ENCODE peak calls at places on chromosome 10, in eight cellular contexts. B is lower leg skin, A is cardiac muscle cell, O is right lobe of liver, W is cardiac fibroblast, Z is OCI-LY7, E is kidney epithelial cell, C is astrocyte of the cerebellum. H is an unnamed sample.

GRCh38 chr10:95247200-95247880 is 43.5 kb downstream of the PDLIM1 start:
- DNase-seq in B (no peak), A (peak; percentile 60), O (no peak), W (peak; percentile 66), Z (no peak), E (no peak), C (no peak), H (peak; percentile 72)

GRCh38 chr10:16987129-16987670 is 142.4 kb downstream of the CUBN start:
- DNase-seq in B (no peak), A (peak; percentile 79), O (no peak), W (peak; percentile 74), Z (no peak), E (peak; percentile 92), C (peak; percentile 91), H (peak; percentile 84)

GRCh38 chr10:114234132-114234531 is 4.9 kb upstream of the VWA2 start:
- DNase-seq in B (no peak), A (no peak), O (no peak), W (no peak), Z (no peak), E (no peak), C (no peak), H (no peak)

GRCh38 chr10:34613491-34613890 is 201.6 kb downstream of the PARD3 start:
- DNase-seq in B (no peak), A (no peak), O (no peak), W (no peak), Z (no peak), E (no peak), C (no peak), H (no peak)

GRCh38 chr10:113764598-113764997 is 13.1 kb downstream of the PLEKHS1 start:
- DNase-seq in B (no peak), A (no peak), O (no peak), W (no peak), Z (no peak), E (no peak), C (no peak), H (no peak)

GRCh38 chr10:30186371-30186875 is 127.0 kb upstream of the JCAD start:
- DNase-seq in B (peak; percentile 71), A (no peak), O (peak; percentile 84), W (no peak), Z (no peak), E (no peak), C (no peak), H (no peak)

GRCh38 chr10:91076991-91077548 is 143.4 kb upstream of the PCGF5 start:
- DNase-seq in B (no peak), A (no peak), O (no peak), W (no peak), Z (no peak), E (no peak), C (no peak), H (no peak)

GRCh38 chr10:113409147-113409546 is 143.7 kb upstream of the HABP2 start:
- DNase-seq in B (no peak), A (no peak), O (no peak), W (no peak), Z (no peak), E (no peak), C (no peak), H (no peak)

GRCh38 chr10:79038841-79039201 is 29.9 kb upstream of the ZMIZ1 start:
- DNase-seq in B (peak; percentile 29), A (peak; percentile 37), O (peak; percentile 68), W (peak; percentile 11), Z (no peak), E (no peak), C (no peak), H (no peak)

GRCh38 chr10:4353059-4353655 is 472.9 kb upstream of the AKR1E2 start:
- DNase-seq in B (no peak), A (no peak), O (no peak), W (peak; percentile 21), Z (no peak), E (no peak), C (no peak), H (peak; percentile 75)

GRCh38 chr10:73892314-73893080 is 18.1 kb upstream of the CAMK2G start:
- DNase-seq in B (no peak), A (peak; percentile 71), O (no peak), W (peak; percentile 76), Z (no peak), E (no peak), C (no peak), H (peak; percentile 64)

GRCh38 chr10:24463683-24464426 is 254.9 kb downstream of the KIAA1217 start:
- DNase-seq in B (no peak), A (peak; percentile 73), O (no peak), W (peak; percentile 74), Z (no peak), E (peak; percentile 94), C (peak; percentile 96), H (peak; percentile 92)

GRCh38 chr10:104622598-104623209 is 18.4 kb upstream of the SORCS3 start:
- DNase-seq in B (no peak), A (no peak), O (peak; percentile 47), W (no peak), Z (peak; percentile 5), E (no peak), C (no peak), H (no peak)

GRCh38 chr10:132961864-132962622 is 19.7 kb upstream of the CFAP46 start:
- DNase-seq in B (peak; percentile 84), A (peak; percentile 88), O (peak; percentile 61), W (peak; percentile 88), Z (peak; percentile 53), E (peak; percentile 31), C (peak; percentile 36), H (peak; percentile 78)

GRCh38 chr10:84175436-84175835 is 1.8 kb downstream of the GPR15LG start:
- DNase-seq in B (peak; percentile 39), A (no peak), O (no peak), W (no peak), Z (no peak), E (no peak), C (no peak), H (no peak)

GRCh38 chr10:122461729-122462532 is 578 bp downstream of the HTRA1 start:
- DNase-seq in B (peak; percentile 90), A (no peak), O (peak; percentile 81), W (no peak), Z (no peak), E (no peak), C (no peak), H (no peak)

GRCh38 chr10:78817361-78817760 is 251.4 kb upstream of the ZMIZ1 start:
- DNase-seq in B (no peak), A (peak; percentile 82), O (no peak), W (peak; percentile 75), Z (no peak), E (no peak), C (no peak), H (peak; percentile 40)

GRCh38 chr10:98483658-98484057 is 36.9 kb upstream of the HPS1 start:
- DNase-seq in B (no peak), A (no peak), O (no peak), W (no peak), Z (no peak), E (no peak), C (no peak), H (no peak)

GRCh38 chr10:42989481-42989921 is 87.4 kb upstream of the RET start:
- DNase-seq in B (peak; percentile 68), A (no peak), O (peak; percentile 39), W (no peak), Z (no peak), E (no peak), C (no peak), H (no peak)

GRCh38 chr10:48681749-48682148 is 2.9 kb upstream of the WDFY4 start:
- DNase-seq in B (no peak), A (no peak), O (no peak), W (no peak), Z (no peak), E (no peak), C (no peak), H (no peak)

GRCh38 chr10:70634011-70634410 is 31.5 kb upstream of the PRF1 start:
- DNase-seq in B (no peak), A (no peak), O (no peak), W (no peak), Z (no peak), E (no peak), C (no peak), H (no peak)

GRCh38 chr10:103636996-103637395 is 143.5 kb downstream of the NEURL1 start:
- DNase-seq in B (no peak), A (no peak), O (no peak), W (peak; percentile 34), Z (no peak), E (no peak), C (no peak), H (peak; percentile 70)

DNA sequence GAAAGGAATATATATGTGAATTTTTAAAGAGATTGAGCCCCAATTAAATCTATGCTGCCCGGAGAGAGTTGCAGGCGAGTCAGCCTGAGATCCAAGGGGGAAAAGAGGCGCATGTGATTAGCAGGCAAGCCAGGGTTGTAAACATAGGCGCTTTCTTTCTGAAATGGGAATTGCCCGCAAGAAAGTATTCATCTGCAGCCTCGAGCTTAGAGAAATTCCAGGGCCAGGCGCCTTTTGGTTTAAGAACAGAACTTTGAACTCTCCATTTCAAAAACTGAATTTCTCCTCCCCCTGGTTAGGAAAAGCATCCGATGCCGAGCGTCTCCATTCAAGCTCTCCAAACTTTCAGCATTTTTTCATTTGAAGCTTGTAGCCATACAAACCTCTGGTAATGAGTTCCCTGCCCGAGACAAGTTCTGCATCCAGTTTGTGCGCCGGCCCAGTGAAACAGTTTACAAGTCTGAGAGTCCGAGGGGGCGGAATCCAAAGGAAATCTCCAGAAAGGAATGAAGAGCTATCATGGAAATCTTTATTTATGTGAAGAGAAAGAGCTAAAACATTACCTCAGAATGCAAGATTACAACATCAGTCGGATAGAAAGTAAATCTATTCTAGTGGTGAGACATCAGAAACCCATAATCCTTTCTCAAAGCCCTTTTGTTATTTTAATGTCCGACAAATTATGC is 69.9 kb downstream of the FAM204A start:
- DNase-seq in B (no peak), A (peak; percentile 21), O (no peak), W (peak; percentile 13), Z (no peak), E (no peak), C (no peak), H (peak; percentile 12)
- H3K4me3 ChIP-seq in B (no peak overlapping the region), A (no peak overlapping the region), O (no peak overlapping the region), W (no peak overlapping the region), Z (no peak overlapping the region), E (no peak overlapping the region), C (peak overlapping the region; percentile 16), H (no peak overlapping the region)

GRCh38 chr10:57579926-57580325 is 687.8 kb downstream of the IPMK start:
- DNase-seq in B (no peak), A (peak; percentile 16), O (no peak), W (peak; percentile 24), Z (peak; percentile 8), E (peak; percentile 2), C (peak; percentile 9), H (peak; percentile 12)
- TF ChIP-seq CTCF in B (no peak), A (peak; percentile 2), O (peak; percentile 68), W (peak; percentile 44), Z (peak; percentile 48), E (peak; percentile 42), C (peak; percentile 40), H (peak; percentile 2)

GRCh38 chr10:3096149-3096548 is 28.8 kb downstream of the PFKP start:
- DNase-seq in B (no peak), A (peak; percentile 25), O (no peak), W (peak; percentile 16), Z (no peak), E (no peak), C (no peak), H (no peak)
- H3K4me3 ChIP-seq in B (no peak overlapping the region), A (no peak overlapping the region), O (no peak overlapping the region), W (no peak overlapping the region), Z (no peak overlapping the region), E (no peak overlapping the region), C (no peak overlapping the region), H (peak overlapping the region; percentile 38)

DNA sequence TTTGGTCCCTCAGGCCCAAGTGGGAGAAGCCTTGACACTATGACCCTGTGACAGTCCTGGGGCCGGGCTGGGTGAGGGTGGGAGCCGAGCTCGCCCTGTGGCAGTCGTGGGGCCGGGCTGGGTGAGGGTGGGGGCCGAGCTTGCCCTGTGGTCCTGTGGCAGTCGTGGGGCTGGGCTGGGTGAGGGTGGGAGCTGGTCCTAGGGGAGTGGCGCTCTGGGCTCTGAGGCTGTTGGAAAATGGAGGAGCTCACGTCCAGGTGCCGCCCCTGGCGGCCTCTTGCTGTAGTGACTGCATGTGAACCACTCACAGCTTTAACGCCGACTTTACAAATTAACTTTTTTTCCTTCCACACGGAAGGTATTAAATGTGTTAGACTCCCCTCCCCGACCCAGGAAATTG is 312.6 kb downstream of the WDR37 start:
- DNase-seq in B (peak; percentile 83), A (no peak), O (no peak), W (no peak), Z (peak; percentile 58), E (no peak), C (no peak), H (no peak)
- TF ChIP-seq CTCF in B (no peak), A (peak; percentile 23), O (peak; percentile 18), W (no peak), Z (peak; percentile 78), E (no peak), C (peak; percentile 39), H (no peak)